ENCODE peak calls at places on chromosome 10, in five cellular contexts. L is activated CD4-positive, alpha-beta T cell treated with anti-CD3 and anti-CD28 coated beads for 36 hours; R is iPS DF 6.9; Z is PC-3; H is T-helper 1 cell. K is an unnamed sample.

GRCh38 chr10:112375721-112376577 is 2.0 kb downstream of the ACSL5 start:
- DNase-seq in H (peak), R (no peak), L (peak), Z (peak), K (peak)

GRCh38 chr10:124928545-124928944 is 13.4 kb upstream of the ZRANB1 start:
- DNase-seq in H (no peak), L (no peak), Z (no peak), R (no peak), K (no peak)

GRCh38 chr10:118908487-118909280 is 120.8 kb upstream of the NANOS1 start:
- DNase-seq in R (no peak), L (no peak), Z (no peak), H (no peak), K (no peak)

GRCh38 chr10:132900211-132900756 is 42.1 kb downstream of the CFAP46 start:
- DNase-seq in L (peak), Z (no peak), H (no peak), R (no peak), K (no peak)

GRCh38 chr10:121965996-121966395 is 9.0 kb downstream of the NSMCE4A start:
- DNase-seq in L (no peak), H (no peak), R (no peak), Z (no peak), K (no peak)

GRCh38 chr10:10332786-10333185 is 684.9 kb upstream of the CELF2 start:
- DNase-seq in R (no peak), Z (no peak), H (no peak), L (no peak), K (no peak)

GRCh38 chr10:21042536-21042935 is 145.4 kb upstream of the NEBL start:
- DNase-seq in R (no peak), L (no peak), Z (no peak), H (no peak), K (no peak)

GRCh38 chr10:43138757-43139241 is 554 bp downstream of the CSGALNACT2 start:
- DNase-seq in L (peak), Z (peak), R (no peak), H (peak), K (peak)

GRCh38 chr10:124911124-124912051 is 30.5 kb upstream of the ZRANB1 start:
- DNase-seq in L (no peak), R (no peak), H (no peak), Z (no peak), K (no peak)

GRCh38 chr10:16232441-16232840 is 204.4 kb upstream of the PTER start:
- DNase-seq in R (no peak), H (no peak), Z (no peak), L (no peak), K (no peak)

K was measured in RWPE1.